ENCODE peak calls at places on chromosomes 5 and 9, in eight cellular contexts. O is endodermal cell, P is BE2C, F is IMR-90, G is upper lobe of right lung, Z is right cardiac atrium, X is left lung, Q is stomach. C is an unnamed sample.
A peak's percentile ranks its signal among the peaks of the same experiment; 100 is the strongest.

GRCh38 chr5:72377920-72378635 is 57.9 kb downstream of the PTCD2 start:
- DNase-seq in O (no peak), P (no peak), F (no peak), G (no peak), Z (peak; percentile 68), X (no peak), Q (no peak), C (no peak)

GRCh38 chr5:72955768-72956323 is at the start of gene FCHO2:
- DNase-seq in O (peak; percentile 99), P (peak; percentile 99), F (peak; percentile 95), G (peak; percentile 100), Z (peak; percentile 100), X (peak; percentile 99), Q (peak; percentile 100), C (peak; percentile 97)

GRCh38 chr5:135835766-135836165 is 1.3 kb downstream of the SLC25A48 start:
- DNase-seq in O (peak; percentile 38), P (no peak), F (no peak), G (no peak), Z (no peak), X (no peak), Q (no peak), C (no peak)

GRCh38 chr5:54832846-54833245 is 152.5 kb downstream of the ESM1 start:
- DNase-seq in O (no peak), P (no peak), F (peak; percentile 53), G (no peak), Z (no peak), X (no peak), Q (no peak), C (no peak)

GRCh38 chr5:143053780-143054179 is 283.6 kb downstream of the ARHGAP26 start:
- DNase-seq in O (no peak), P (no peak), F (no peak), G (no peak), Z (no peak), X (no peak), Q (no peak), C (no peak)

GRCh38 chr5:30874234-30875034 is 319.1 kb upstream of the CDH6 start:
- DNase-seq in O (no peak), P (no peak), F (peak; percentile 10), G (no peak), Z (peak; percentile 34), X (no peak), Q (no peak), C (no peak)

GRCh38 chr5:14574891-14575496 is 6.6 kb upstream of the OTULINL start:
- DNase-seq in O (no peak), P (no peak), F (no peak), G (no peak), Z (peak; percentile 70), X (peak; percentile 74), Q (peak; percentile 76), C (no peak)

GRCh38 chr5:110716247-110717245 is 9.9 kb downstream of the TMEM232 start:
- DNase-seq in O (no peak), P (no peak), F (no peak), G (no peak), Z (no peak), X (no peak), Q (no peak), C (no peak)

GRCh38 chr5:11224788-11225187 is 463.8 kb upstream of the DAP start:
- DNase-seq in O (no peak), P (no peak), F (no peak), G (no peak), Z (no peak), X (no peak), Q (no peak), C (no peak)

GRCh38 chr5:168859471-168859870 is 280.3 kb upstream of the PANK3 start:
- DNase-seq in O (no peak), P (no peak), F (no peak), G (no peak), Z (no peak), X (no peak), Q (no peak), C (no peak)

GRCh38 chr9:126119731-126120130 is 206.9 kb upstream of the MVB12B start:
- DNase-seq in O (no peak), P (no peak), F (no peak), G (no peak), Z (no peak), X (no peak), Q (no peak), C (no peak)

GRCh38 chr9:106878943-106879916 is 16.3 kb downstream of the ZNF462 start:
- DNase-seq in O (no peak), P (peak; percentile 87), F (peak; percentile 99), G (no peak), Z (peak; percentile 88), X (peak; percentile 59), Q (no peak), C (no peak)

DNA sequence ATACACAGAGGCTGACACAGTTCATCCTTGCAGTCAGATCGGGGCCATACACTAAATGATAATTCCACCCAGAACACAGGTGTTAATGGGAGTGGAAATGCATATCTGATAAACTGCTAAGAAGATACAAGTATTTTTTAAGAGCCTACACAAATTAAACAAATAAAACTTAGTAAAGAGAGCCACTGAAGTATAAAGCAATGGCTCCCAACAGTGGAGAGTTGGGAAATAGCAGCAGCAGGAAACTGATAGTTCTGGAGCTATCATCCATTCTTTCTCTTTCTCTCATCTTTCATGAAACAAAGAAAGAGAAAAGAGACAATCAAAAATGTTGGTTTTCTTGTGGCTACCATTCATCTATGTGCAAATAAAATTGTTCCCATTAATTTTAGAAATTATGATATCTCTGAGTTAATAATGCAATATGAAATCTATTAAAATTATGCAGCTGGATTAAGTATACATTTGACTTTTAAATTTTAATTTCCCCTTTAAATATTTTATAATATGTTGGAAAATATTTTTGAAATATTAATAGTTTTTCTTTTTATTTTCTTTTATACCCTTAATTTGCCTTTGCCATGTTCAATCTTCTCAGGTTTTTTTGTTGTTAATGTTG is 120.8 kb downstream of the EMB start:
- DNase-seq in O (no peak), P (no peak), F (no peak), G (no peak), Z (no peak), X (no peak), Q (no peak), C (no peak)
- H3K9me3 ChIP-seq in O (peaks cover 66% of the 10 kb centered on the region), P (no peaks in the 10 kb centered on the region), F (no peaks in the 10 kb centered on the region), G (no peaks in the 10 kb centered on the region), Z (no peaks in the 10 kb centered on the region), X (no peaks in the 10 kb centered on the region), Q (no peaks in the 10 kb centered on the region), C (no peaks in the 10 kb centered on the region)

GRCh38 chr5:178883815-178884430 is 11.8 kb upstream of the ZFP2 start:
- DNase-seq in O (no peak), P (no peak), F (no peak), G (no peak), Z (no peak), X (no peak), Q (no peak), C (no peak)
- H3K9me3 ChIP-seq in O (peaks cover 97% of the 10 kb centered on the region), P (peaks cover 2% of the 10 kb centered on the region), F (peaks cover 55% of the 10 kb centered on the region), G (peaks cover 74% of the 10 kb centered on the region), Z (peaks cover 4% of the 10 kb centered on the region), X (peaks cover 100% of the 10 kb centered on the region), Q (peaks cover 99% of the 10 kb centered on the region), C (peaks cover 23% of the 10 kb centered on the region)

DNA sequence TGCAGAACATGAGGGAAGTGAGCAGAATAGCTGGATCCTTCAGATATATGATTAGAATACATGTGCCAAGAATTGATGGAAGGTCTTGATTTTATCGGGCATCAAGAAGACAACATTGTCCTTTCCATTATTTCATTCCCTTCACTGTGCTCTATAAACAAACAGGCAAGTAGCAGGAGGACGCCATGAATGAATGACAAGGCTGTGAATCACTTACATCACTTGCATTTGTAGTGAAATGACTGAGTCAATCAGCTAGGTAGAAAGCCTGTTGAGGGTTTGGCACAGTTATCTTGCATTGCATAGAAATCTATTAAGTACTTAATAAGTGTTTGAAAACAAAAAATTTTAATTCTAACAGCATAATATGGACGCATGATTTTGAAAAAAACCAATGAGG is 548.8 kb upstream of the IZUMO3 start:
- DNase-seq in O (no peak), P (no peak), F (no peak), G (no peak), Z (no peak), X (no peak), Q (no peak), C (no peak)
- H3K9me3 ChIP-seq in O (no peaks in the 10 kb centered on the region), P (no peaks in the 10 kb centered on the region), F (no peaks in the 10 kb centered on the region), G (no peaks in the 10 kb centered on the region), Z (no peaks in the 10 kb centered on the region), X (no peaks in the 10 kb centered on the region), Q (no peaks in the 10 kb centered on the region), C (no peaks in the 10 kb centered on the region)

DNA sequence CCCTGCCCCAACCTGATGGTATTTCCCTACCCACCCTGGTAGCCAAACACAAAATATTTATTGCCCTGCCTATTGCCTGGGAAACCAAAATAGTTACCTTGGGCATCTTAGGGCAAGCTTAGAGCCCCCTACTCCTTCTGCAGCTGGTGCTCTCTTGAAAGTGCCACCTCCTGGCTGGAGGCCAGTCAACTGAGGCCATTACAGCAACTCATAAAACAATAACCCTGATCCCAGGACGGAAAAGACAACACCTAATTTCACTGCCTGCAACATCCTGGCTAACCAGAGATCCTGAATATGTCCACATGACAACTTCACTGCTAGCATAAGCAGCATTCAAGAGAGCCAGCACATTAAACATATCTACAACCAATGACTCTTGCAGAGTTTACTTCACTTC is 38.7 kb downstream of the MTAP start:
- DNase-seq in O (no peak), P (no peak), F (no peak), G (no peak), Z (no peak), X (no peak), Q (no peak), C (no peak)
- H3K9me3 ChIP-seq in O (peaks cover 75% of the 10 kb centered on the region), P (no peaks in the 10 kb centered on the region), F (no peaks in the 10 kb centered on the region), G (no peaks in the 10 kb centered on the region), Z (no peaks in the 10 kb centered on the region), X (peaks cover 14% of the 10 kb centered on the region), Q (no peaks in the 10 kb centered on the region), C (no peaks in the 10 kb centered on the region)

GRCh38 chr5:179408646-179409045 is 63.4 kb upstream of the ADAMTS2 start:
- DNase-seq in O (no peak), P (no peak), F (no peak), G (no peak), Z (no peak), X (no peak), Q (no peak), C (no peak)
- H3K9me3 ChIP-seq in O (no peaks in the 10 kb centered on the region), P (no peaks in the 10 kb centered on the region), F (no peaks in the 10 kb centered on the region), G (no peaks in the 10 kb centered on the region), Z (no peaks in the 10 kb centered on the region), X (no peaks in the 10 kb centered on the region), Q (no peaks in the 10 kb centered on the region), C (no peaks in the 10 kb centered on the region)

DNA sequence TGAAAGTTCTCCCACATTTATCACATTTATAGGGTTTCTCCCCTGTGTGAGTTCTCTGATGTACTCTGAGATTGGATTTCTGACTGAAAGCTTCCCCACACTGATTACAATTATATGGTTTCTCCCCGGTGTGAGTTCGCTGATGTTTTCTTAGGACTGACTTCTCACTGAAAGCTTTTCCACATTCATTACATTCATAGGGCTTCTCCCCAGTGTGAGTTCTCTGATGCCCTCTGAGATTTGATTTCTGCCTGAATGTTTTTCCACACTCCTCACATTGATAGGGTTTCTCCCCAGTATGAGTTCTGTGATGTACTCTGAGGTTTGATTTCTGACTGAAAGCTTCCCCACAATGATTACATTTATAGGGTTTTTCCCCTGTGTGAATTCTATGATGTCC is 36.3 kb downstream of the ZNF782 start:
- DNase-seq in O (no peak), P (no peak), F (no peak), G (no peak), Z (no peak), X (no peak), Q (no peak), C (no peak)
- H3K9me3 ChIP-seq in O (peaks cover 100% of the 10 kb centered on the region), P (peaks cover 8% of the 10 kb centered on the region), F (peaks cover 49% of the 10 kb centered on the region), G (peaks cover 97% of the 10 kb centered on the region), Z (peaks cover 11% of the 10 kb centered on the region), X (peaks cover 100% of the 10 kb centered on the region), Q (peaks cover 100% of the 10 kb centered on the region), C (peaks cover 58% of the 10 kb centered on the region)